ENCODE peak calls at places on chromosomes 1 and 21, in five cellular contexts. D is heart right ventricle, U is fibroblast of the aortic adventitia, T is AG04449, Y is ascending aorta. F is an unnamed sample.
A peak's percentile ranks its signal among the peaks of the same experiment; 100 is the strongest.

GRCh38 chr1:24205701-24206464 is 18.8 kb upstream of the IFNLR1 start:
- DNase-seq in D (no peak), U (no peak), T (no peak), Y (no peak), F (no peak)

GRCh38 chr1:11970441-11971185 is 9.6 kb upstream of the MFN2 start:
- DNase-seq in D (no peak), U (no peak), T (no peak), Y (no peak), F (no peak)

GRCh38 chr1:117653732-117654484 is 48.1 kb downstream of the TENT5C start:
- DNase-seq in D (no peak), U (no peak), T (no peak), Y (no peak), F (no peak)

GRCh38 chr1:15168479-15168878 is 14.9 kb downstream of the TMEM51 start:
- DNase-seq in D (no peak), U (peak; percentile 76), T (peak; percentile 86), Y (no peak), F (no peak)

GRCh38 chr1:37430074-37430985 is 44.0 kb upstream of the ZC3H12A start:
- DNase-seq in D (no peak), U (no peak), T (no peak), Y (no peak), F (no peak)

GRCh38 chr1:105072446-105072845 is 1322.7 kb downstream of the AMY1C start:
- DNase-seq in D (no peak), U (no peak), T (no peak), Y (no peak), F (no peak)

GRCh38 chr1:151145158-151146071 is 1.0 kb downstream of the SEMA6C start:
- DNase-seq in D (peak; percentile 74), U (no peak), T (no peak), Y (no peak), F (no peak)

GRCh38 chr1:22275626-22276395 is 132.9 kb upstream of the WNT4 start:
- DNase-seq in D (peak; percentile 9), U (peak; percentile 55), T (no peak), Y (no peak), F (peak; percentile 12)

GRCh38 chr1:200991039-200991698 is 32.3 kb downstream of the KIF21B start:
- DNase-seq in D (no peak), U (peak; percentile 27), T (no peak), Y (no peak), F (no peak)

GRCh38 chr1:205446828-205447227 is 9.0 kb downstream of the BLACAT1 start:
- DNase-seq in D (peak; percentile 54), U (no peak), T (no peak), Y (no peak), F (no peak)

GRCh38 chr1:240031414-240031813 is 60.3 kb upstream of the FMN2 start:
- DNase-seq in D (no peak), U (peak; percentile 34), T (peak; percentile 49), Y (no peak), F (no peak)

GRCh38 chr21:32214654-32215305 is 64.1 kb downstream of the MIS18A start:
- DNase-seq in D (no peak), U (no peak), T (no peak), Y (no peak), F (no peak)

GRCh38 chr1:67485046-67485811 is 55.0 kb upstream of the SERBP1 start:
- DNase-seq in D (no peak), U (no peak), T (no peak), Y (no peak), F (no peak)

GRCh38 chr1:222525956-222526355 is 21.9 kb downstream of the HHIPL2 start:
- DNase-seq in D (no peak), U (no peak), T (no peak), Y (no peak), F (no peak)

GRCh38 chr1:115229016-115229415 is 109.0 kb downstream of the NGF start:
- DNase-seq in D (no peak), U (no peak), T (no peak), Y (no peak), F (no peak)
- TF ChIP-seq CTCF in D (no peak), U (no peak), T (no peak), Y (no peak), F (no peak)

DNA sequence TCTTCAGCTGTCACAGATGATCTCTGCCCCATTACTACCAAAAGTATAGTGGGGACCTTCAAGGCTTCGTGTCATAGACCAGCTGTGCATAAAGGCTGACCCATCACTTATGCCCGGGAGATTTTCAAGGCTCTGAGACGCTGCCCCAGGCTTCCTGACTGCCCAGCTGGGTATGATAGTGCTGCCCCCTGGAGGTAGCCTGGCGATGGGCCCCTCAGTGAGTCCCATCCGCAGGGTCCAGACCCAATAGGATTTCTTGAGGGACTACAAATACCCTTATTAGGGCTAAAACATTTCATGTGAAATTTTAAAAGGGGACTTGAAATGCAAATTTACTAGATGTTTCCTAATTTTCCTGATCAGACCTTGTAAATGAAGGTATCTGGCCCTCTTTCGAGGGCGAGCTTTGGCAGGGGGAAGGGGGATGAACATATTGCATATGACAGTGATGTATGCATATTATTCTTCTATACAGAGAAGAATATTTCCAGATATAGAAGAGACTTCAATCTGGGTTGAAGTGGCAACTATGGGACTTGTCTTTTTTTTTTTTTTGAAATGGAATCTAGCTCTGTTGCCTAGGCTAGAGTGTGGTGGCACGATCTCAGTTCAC is 11.7 kb upstream of the FCMR start:
- DNase-seq in D (no peak), U (no peak), T (no peak), Y (peak; percentile 71), F (no peak)
- TF ChIP-seq CTCF in D (no peak), U (peak; percentile 46), T (peak; percentile 50), Y (peak; percentile 16), F (peak; percentile 71)

DNA sequence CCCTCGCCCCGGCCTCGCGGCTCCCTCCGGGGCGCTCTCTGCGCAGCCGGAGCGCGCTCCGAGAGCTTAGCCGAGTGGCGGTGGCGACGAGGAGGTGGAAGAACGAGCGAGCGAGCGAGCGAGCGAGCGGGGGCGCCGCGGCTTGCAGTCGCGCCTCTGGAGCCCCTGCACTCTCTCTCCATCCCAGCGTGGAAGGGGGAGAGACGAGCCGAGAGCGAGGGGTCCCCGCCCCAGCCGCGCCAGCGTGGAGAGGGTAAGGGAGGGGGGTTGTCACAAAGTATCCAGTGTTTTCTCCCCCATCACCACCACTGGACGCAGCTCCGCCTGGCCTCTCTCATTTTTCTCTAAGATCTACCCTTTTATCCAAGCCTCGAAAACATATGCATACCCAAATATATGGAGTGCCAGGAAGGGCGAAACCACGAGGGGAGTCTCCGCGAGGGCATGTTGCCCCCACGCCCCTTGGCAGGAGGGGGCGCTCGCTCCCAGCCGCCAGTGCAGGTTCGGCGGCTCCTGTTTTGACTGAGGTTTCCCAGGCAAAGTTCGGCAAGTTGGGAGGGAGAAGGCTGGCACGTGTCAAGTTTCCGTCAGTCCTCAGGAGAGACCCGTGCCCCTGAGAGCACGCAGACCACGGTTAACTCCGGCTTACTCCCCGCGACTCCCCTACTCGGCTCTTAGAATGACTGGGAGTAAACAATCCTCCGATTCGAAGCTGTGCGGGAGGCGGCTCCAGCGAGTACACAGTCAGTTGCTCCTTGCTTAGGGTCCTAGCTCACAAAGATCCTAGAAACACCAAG is 569 bp upstream of the DAB1 start:
- DNase-seq in D (peak; percentile 27), U (peak; percentile 18), T (no peak), Y (no peak), F (peak; percentile 5)
- TF ChIP-seq CTCF in D (peak; percentile 24), U (peak; percentile 68), T (peak; percentile 84), Y (no peak), F (peak; percentile 92)

GRCh38 chr1:48249868-48250267 is 27.4 kb downstream of the SLC5A9 start:
- DNase-seq in D (no peak), U (no peak), T (no peak), Y (no peak), F (no peak)
- TF ChIP-seq CTCF in D (no peak), U (no peak), T (no peak), Y (no peak), F (no peak)

F was measured in HFF-Myc.